ENCODE peak calls at places on chromosomes 2 and 18, in four cellular contexts. K is iris pigment epithelial cell, T is cerebellum, W is neuronal stem cell. B is an unnamed sample.

GRCh38 chr2:165893556-165893955 is 60.0 kb downstream of the TTC21B start:
- DNase-seq in W (no peak), K (no peak), T (no peak), B (no peak)

GRCh38 chr2:205759286-205759685 is 77.0 kb downstream of the NRP2 start:
- DNase-seq in W (no peak), T (no peak), K (no peak), B (no peak)

GRCh38 chr2:210816769-210817168 is 260.4 kb downstream of the CPS1 start:
- DNase-seq in T (no peak), W (no peak), K (no peak), B (no peak)

GRCh38 chr2:75146903-75147332 is 52.4 kb downstream of the TACR1 start:
- DNase-seq in K (peak), W (no peak), T (no peak), B (no peak)

GRCh38 chr18:22930089-22930713 is 2.9 kb upstream of the RBBP8 start:
- DNase-seq in K (peak), W (peak), T (peak), B (peak)

GRCh38 chr2:132547089-132547687 is 122.8 kb downstream of the LYPD1 start:
- DNase-seq in T (peak), W (peak), K (peak), B (peak)

GRCh38 chr2:102141915-102142828 is at the start of gene IL1R1:
- DNase-seq in T (peak), K (peak), W (peak), B (no peak)

GRCh38 chr18:67428805-67429204 is 87.7 kb downstream of the DSEL start:
- DNase-seq in T (no peak), K (peak), W (no peak), B (no peak)

GRCh38 chr2:239913632-239914417 is 111.3 kb downstream of the NDUFA10 start:
- DNase-seq in W (no peak), T (no peak), K (no peak), B (no peak)

GRCh38 chr2:76256689-76257088 is 546.0 kb upstream of the GCFC2 start:
- DNase-seq in W (no peak), K (no peak), T (no peak), B (no peak)

B was measured in pons.